ENCODE peak calls at places on chromosome 22, in six cellular contexts. W is epithelial cell of esophagus; Q is cardiac fibroblast; P is naive thymus-derived CD4-positive, alpha-beta T cell; D is bronchial epithelial cell; C is right atrium auricular region. R is an unnamed sample.

GRCh38 chr22:18045794-18046193 is 21.4 kb upstream of the MICAL3 start:
- DNase-seq in C (no peak), D (no peak), Q (no peak), W (no peak), P (no peak), R (no peak)

GRCh38 chr22:17501679-17502285 is 61.5 kb upstream of the SLC25A18 start:
- DNase-seq in D (peak; percentile 65), P (peak; percentile 68), Q (peak; percentile 88), C (no peak), W (peak; percentile 74), R (no peak)

GRCh38 chr22:17972385-17973181 is 51.8 kb downstream of the MICAL3 start:
- DNase-seq in Q (peak; percentile 80), P (no peak), C (no peak), D (peak; percentile 63), W (peak; percentile 47), R (no peak)

GRCh38 chr22:37043828-37044538 is 7.6 kb upstream of the KCTD17 start:
- DNase-seq in Q (peak; percentile 61), C (no peak), W (peak; percentile 79), D (peak; percentile 58), P (no peak), R (peak; percentile 90)

GRCh38 chr22:48695731-48696305 is 1131.9 kb downstream of the BRD1 start:
- DNase-seq in P (no peak), W (no peak), D (no peak), C (no peak), Q (no peak), R (no peak)

GRCh38 chr22:25360891-25361645 is 141.6 kb downstream of the CRYBB2 start:
- DNase-seq in P (no peak), C (no peak), D (no peak), W (no peak), Q (no peak), R (peak; percentile 30)

GRCh38 chr22:21446827-21447690 is 20.1 kb upstream of the TMEM191C start:
- DNase-seq in W (no peak), P (no peak), C (peak; percentile 42), Q (no peak), D (no peak), R (peak; percentile 53)

GRCh38 chr22:37420656-37421467 is 6.4 kb downstream of the ELFN2 start:
- DNase-seq in C (no peak), P (no peak), Q (peak; percentile 36), W (peak; percentile 50), D (peak; percentile 54), R (no peak)

GRCh38 chr22:48950151-48950915 is 877.3 kb downstream of the BRD1 start:
- DNase-seq in W (no peak), P (no peak), Q (no peak), D (no peak), C (peak; percentile 47), R (peak; percentile 53)

GRCh38 chr22:42385691-42386090 is 46.5 kb downstream of the NFAM1 start:
- DNase-seq in P (no peak), C (no peak), W (no peak), Q (no peak), D (no peak), R (no peak)

GRCh38 chr22:26322179-26322905 is 106.7 kb upstream of the ASPHD2 start:
- DNase-seq in W (peak; percentile 94), Q (peak; percentile 72), C (no peak), D (peak; percentile 90), P (no peak), R (no peak)

GRCh38 chr22:23149743-23150238 is 4.5 kb downstream of the RAB36 start:
- DNase-seq in W (peak; percentile 20), C (no peak), P (no peak), D (no peak), Q (no peak), R (no peak)

GRCh38 chr22:49420651-49421050 is 407.0 kb downstream of the BRD1 start:
- DNase-seq in D (no peak), Q (no peak), P (no peak), W (no peak), C (no peak), R (no peak)

GRCh38 chr22:40377931-40378330 is 7.5 kb downstream of the SGSM3 start:
- DNase-seq in C (no peak), P (no peak), D (peak; percentile 83), W (peak; percentile 89), Q (no peak), R (no peak)

GRCh38 chr22:37626144-37626543 is 13.3 kb upstream of the SH3BP1 start:
- DNase-seq in Q (peak; percentile 54), P (no peak), D (no peak), C (peak; percentile 80), W (no peak), R (peak; percentile 82)

GRCh38 chr22:25765801-25766200 is 23.8 kb downstream of the MYO18B start:
- DNase-seq in C (no peak), Q (no peak), P (no peak), D (no peak), W (no peak), R (no peak)

GRCh38 chr22:43066844-43067385 is 22.3 kb downstream of the TTLL1 start:
- DNase-seq in P (no peak), D (peak; percentile 34), W (peak; percentile 73), C (no peak), Q (peak; percentile 62), R (no peak)

GRCh38 chr22:40376149-40376548 is 5.8 kb downstream of the SGSM3 start:
- DNase-seq in D (no peak), C (no peak), W (no peak), P (no peak), Q (no peak), R (no peak)

GRCh38 chr22:50504245-50505211 is 3.0 kb downstream of the LMF2 start:
- DNase-seq in Q (no peak), W (peak; percentile 80), P (no peak), D (peak; percentile 68), C (no peak), R (no peak)

GRCh38 chr22:50506611-50507420 is 686 bp downstream of the LMF2 start:
- DNase-seq in C (no peak), W (no peak), Q (no peak), P (no peak), D (peak; percentile 28), R (no peak)

GRCh38 chr22:50507421-50507990 is at the start of gene LMF2:
- DNase-seq in P (peak; percentile 87), D (peak; percentile 42), C (peak; percentile 87), W (peak; percentile 87), Q (no peak), R (peak; percentile 97)

GRCh38 chr22:50505276-50505775 is 2.2 kb downstream of the LMF2 start:
- DNase-seq in D (no peak), C (no peak), W (no peak), Q (no peak), P (no peak), R (no peak)

GRCh38 chr22:50505776-50506610 is 1.5 kb downstream of the LMF2 start:
- DNase-seq in D (no peak), Q (no peak), C (no peak), W (no peak), P (no peak), R (no peak)
- H3K4me3 ChIP-seq in D (no peak overlapping the region), Q (peak overlapping the region; percentile 99), C (no peak overlapping the region), W (peak overlapping the region; percentile 90), P (peak overlapping the region; percentile 91), R (peak overlapping the region; percentile 91)

DNA sequence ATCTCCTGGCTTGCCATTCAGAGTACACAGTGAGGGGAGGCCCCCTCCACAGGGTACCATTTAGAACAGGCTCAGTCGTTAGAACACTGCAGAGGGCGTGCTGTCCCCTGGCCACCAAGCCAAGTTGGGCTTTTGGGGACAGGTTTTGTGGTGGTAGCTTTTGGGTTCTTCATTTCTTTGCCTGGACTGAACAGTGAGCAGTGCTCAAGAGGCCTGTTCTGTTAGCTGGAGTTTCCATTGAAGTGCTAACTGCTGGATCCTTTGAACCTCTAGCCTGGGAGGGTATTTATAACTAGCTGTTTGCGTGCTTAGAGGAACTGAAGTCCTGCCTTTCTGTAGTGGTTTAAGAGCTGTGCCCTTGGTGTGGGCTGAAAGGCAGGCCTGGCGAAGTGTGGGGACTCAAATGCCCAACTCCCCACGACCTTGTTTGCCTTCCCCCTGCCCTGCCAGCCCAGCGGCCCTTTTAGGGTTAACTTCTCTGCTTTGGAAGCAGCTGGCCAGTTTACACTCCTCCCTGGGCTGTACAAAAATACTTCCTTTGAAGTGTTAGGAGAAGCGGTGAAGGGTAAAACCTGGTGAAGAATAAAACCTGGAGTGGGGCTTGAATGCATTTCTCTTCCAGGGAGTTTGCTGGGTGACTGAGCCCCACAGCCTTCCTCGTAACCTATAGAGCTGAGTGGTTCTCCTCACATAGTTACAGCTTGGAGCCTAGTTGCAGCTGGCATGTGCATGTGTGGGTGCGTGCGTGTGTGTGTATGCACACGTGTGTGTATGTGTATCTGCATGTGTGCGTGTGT is 34.6 kb downstream of the ZNRF3 start:
- DNase-seq in C (no peak), Q (no peak), D (no peak), W (no peak), P (no peak), R (peak; percentile 67)
- H3K4me3 ChIP-seq in C (no peak overlapping the region), Q (no peak overlapping the region), D (no peak overlapping the region), W (no peak overlapping the region), P (no peak overlapping the region), R (no peak overlapping the region)

GRCh38 chr22:45238431-45239377 is 2.0 kb downstream of the KIAA0930 start:
- DNase-seq in W (no peak), Q (no peak), P (no peak), D (no peak), C (no peak), R (no peak)
- H3K4me3 ChIP-seq in W (no peak overlapping the region), Q (no peak overlapping the region), P (no peak overlapping the region), D (no peak overlapping the region), C (no peak overlapping the region), R (no peak overlapping the region)

GRCh38 chr22:44831885-44832284 is 79.5 kb downstream of the ARHGAP8 start:
- DNase-seq in Q (no peak), D (no peak), C (no peak), P (no peak), W (no peak), R (no peak)
- H3K4me3 ChIP-seq in Q (no peak overlapping the region), D (no peak overlapping the region), C (no peak overlapping the region), P (no peak overlapping the region), W (no peak overlapping the region), R (no peak overlapping the region)

GRCh38 chr22:19989725-19990067 is 26.9 kb downstream of the ARVCF start:
- DNase-seq in Q (no peak), D (no peak), P (no peak), W (no peak), C (no peak), R (no peak)

GRCh38 chr22:19987394-19988306 is 29.0 kb downstream of the ARVCF start:
- DNase-seq in Q (no peak), C (no peak), W (no peak), P (no peak), D (no peak), R (no peak)

GRCh38 chr22:19990188-19990587 is 26.4 kb downstream of the ARVCF start:
- DNase-seq in Q (no peak), W (no peak), D (no peak), C (no peak), P (no peak), R (no peak)

GRCh38 chr22:19988331-19988808 is 28.3 kb downstream of the ARVCF start:
- DNase-seq in W (no peak), D (no peak), C (no peak), P (no peak), Q (no peak), R (no peak)

GRCh38 chr22:19988965-19989724 is 27.5 kb downstream of the ARVCF start:
- DNase-seq in Q (no peak), P (no peak), W (no peak), C (no peak), D (no peak), R (no peak)
- H3K4me3 ChIP-seq in Q (no peak overlapping the region), P (no peak overlapping the region), W (no peak overlapping the region), C (no peak overlapping the region), D (no peak overlapping the region), R (no peak overlapping the region)

R was measured in upper lobe of right lung.